ENCODE peak calls at places on chromosomes 13 and 19, in four cellular contexts. C is cardiac muscle cell; U is NCI-H2107; M is activated CD4-positive, alpha-beta T cell treated with anti-CD3 and anti-CD28 coated beads for 24 hours. R is an unnamed sample.

GRCh38 chr13:106182404-106182803 is 353.1 kb downstream of the EFNB2 start:
- DNase-seq in M (no peak), U (no peak), C (no peak), R (peak)

GRCh38 chr13:73718248-73718647 is 416.0 kb downstream of the KLF12 start:
- DNase-seq in M (no peak), U (no peak), C (no peak), R (no peak)

GRCh38 chr19:18002347-18002850 is 5.6 kb upstream of the ARRDC2 start:
- DNase-seq in C (no peak), M (no peak), U (no peak), R (no peak)

GRCh38 chr13:54536112-54536511 is 1507.5 kb downstream of the OLFM4 start:
- DNase-seq in M (no peak), U (no peak), C (peak), R (no peak)

GRCh38 chr19:35357867-35358573 is at the start of gene FFAR3:
- DNase-seq in M (no peak), U (no peak), C (no peak), R (peak)

GRCh38 chr19:42062381-42062780 is 7.6 kb downstream of the GRIK5 start:
- DNase-seq in M (no peak), U (no peak), C (no peak), R (no peak)

GRCh38 chr13:36822786-36823185 is 3.8 kb downstream of the RFXAP start:
- DNase-seq in U (no peak), M (no peak), C (no peak), R (peak)

GRCh38 chr19:34960103-34960805 is 3.8 kb downstream of the ZNF792 start:
- DNase-seq in C (no peak), M (no peak), U (no peak), R (peak)

GRCh38 chr13:47904239-47904638 is 96.8 kb downstream of the SUCLA2 start:
- DNase-seq in M (no peak), U (no peak), C (no peak), R (no peak)

GRCh38 chr19:46863818-46864629 is 3.2 kb downstream of the ARHGAP35 start:
- DNase-seq in C (peak), M (no peak), U (no peak), R (peak)

GRCh38 chr13:49733181-49733951 is 42.1 kb upstream of the EBPL start:
- DNase-seq in C (no peak), U (no peak), M (no peak), R (no peak)

R was measured in fibroblast of mammary gland.